ENCODE peak calls at places on chromosomes 3 and 15, in eight cellular contexts. M is renal cortical epithelial cell, Y is brain pericyte, L is KG1, W is nephron progenitor cell, O is mammary epithelial cell, A is left lung, C is hepatic stellate cell. S is an unnamed sample.

GRCh38 chr3:105154692-105155091 is 212.0 kb upstream of the ALCAM start:
- DNase-seq in O (no peak), Y (no peak), M (no peak), L (no peak), C (no peak), W (no peak), A (no peak), S (no peak)

GRCh38 chr3:193590088-193590856 is 2.7 kb upstream of the OPA1 start:
- DNase-seq in L (no peak), W (no peak), O (peak), Y (no peak), A (no peak), C (no peak), M (peak), S (no peak)

GRCh38 chr15:67968564-67969440 is 85.3 kb upstream of the PIAS1 start:
- DNase-seq in M (no peak), A (no peak), C (no peak), W (peak), O (no peak), L (no peak), Y (no peak), S (no peak)

GRCh38 chr3:51311055-51311454 is 74.0 kb upstream of the MANF start:
- DNase-seq in Y (no peak), M (peak), A (no peak), L (no peak), W (no peak), O (peak), C (peak), S (no peak)

GRCh38 chr3:15467227-15468181 is 40.1 kb downstream of the EAF1 start:
- DNase-seq in L (no peak), A (no peak), O (no peak), M (no peak), W (no peak), C (no peak), Y (no peak), S (no peak)

GRCh38 chr3:185082149-185082548 is 70.7 kb downstream of the C3orf70 start:
- DNase-seq in M (peak), W (no peak), L (no peak), Y (no peak), A (no peak), O (no peak), C (no peak), S (no peak)

GRCh38 chr15:29676961-29677402 is 145.3 kb downstream of the TJP1 start:
- DNase-seq in L (no peak), W (peak), O (peak), C (no peak), A (no peak), Y (no peak), M (peak), S (no peak)

GRCh38 chr3:172617976-172618375 is 92.9 kb downstream of the NCEH1 start:
- DNase-seq in A (no peak), W (no peak), Y (no peak), C (no peak), L (no peak), O (peak), M (no peak), S (no peak)

GRCh38 chr15:91146728-91147127 is 46.7 kb downstream of the SV2B start:
- DNase-seq in M (no peak), C (no peak), Y (no peak), O (peak), W (no peak), L (no peak), A (no peak), S (no peak)

GRCh38 chr3:138945646-138946553 is 1.0 kb downstream of the FOXL2 start:
- DNase-seq in C (no peak), L (no peak), O (peak), M (no peak), A (peak), Y (no peak), W (peak), S (no peak)

GRCh38 chr15:69160976-69161877 is 792 bp downstream of the GLCE start:
- DNase-seq in L (peak), W (peak), O (peak), C (peak), M (peak), Y (no peak), A (peak), S (peak)

GRCh38 chr15:98187549-98187948 is 227.0 kb downstream of the ARRDC4 start:
- DNase-seq in O (no peak), M (no peak), L (no peak), W (no peak), Y (no peak), C (no peak), A (no peak), S (no peak)

GRCh38 chr3:184641430-184641829 is 70.4 kb downstream of the MAGEF1 start:
- DNase-seq in C (no peak), M (no peak), Y (no peak), L (no peak), O (no peak), A (no peak), W (no peak), S (no peak)

GRCh38 chr3:158093526-158093925 is 12.7 kb downstream of the SHOX2 start:
- DNase-seq in L (no peak), W (no peak), C (no peak), Y (no peak), A (no peak), M (no peak), O (no peak), S (no peak)

GRCh38 chr15:22855791-22856190 is 17.3 kb downstream of the NIPA2 start:
- DNase-seq in W (no peak), L (no peak), M (no peak), O (no peak), C (no peak), A (no peak), Y (no peak), S (no peak)

GRCh38 chr3:105417538-105418289 is 51.0 kb downstream of the ALCAM start:
- DNase-seq in O (peak), Y (no peak), W (no peak), M (no peak), L (no peak), A (peak), C (no peak), S (no peak)

GRCh38 chr15:25728816-25729215 is 134.3 kb downstream of the ATP10A start:
- DNase-seq in A (no peak), O (no peak), C (no peak), W (no peak), M (no peak), Y (no peak), L (no peak), S (no peak)

GRCh38 chr3:37028329-37028728 is 35.0 kb downstream of the MLH1 start:
- DNase-seq in C (no peak), Y (no peak), M (no peak), L (no peak), A (no peak), O (no peak), W (no peak), S (no peak)

GRCh38 chr3:2839886-2840285 is 270.3 kb downstream of the IL5RA start:
- DNase-seq in W (no peak), A (no peak), L (no peak), Y (no peak), O (no peak), M (no peak), C (no peak), S (no peak)

GRCh38 chr15:81795899-81796298 is 249.9 kb downstream of the MEX3B start:
- DNase-seq in C (no peak), L (no peak), A (no peak), Y (no peak), M (no peak), W (no peak), O (no peak), S (no peak)